ENCODE peak calls at places on chromosomes 4 and X, in nine cellular contexts. V is MM.1S, P is HCT116, Z is SK-N-SH, G is hepatocyte, I is OCI-LY7, H is GM23248, M is neural progenitor cell, T is GM23338. N is an unnamed sample.
A peak's percentile ranks its signal among the peaks of the same experiment; 100 is the strongest.

GRCh38 chr4:26288308-26288982 is 32.4 kb upstream of the RBPJ start:
- DNase-seq in P (no peak), T (no peak), I (no peak), G (no peak), M (no peak), H (peak; percentile 84), V (no peak), Z (no peak), N (peak; percentile 59)

GRCh38 chrX:136219893-136220292 is 31.3 kb downstream of the MAP7D3 start:
- DNase-seq in G (no peak), H (no peak), I (no peak), Z (no peak), V (no peak), P (no peak), T (no peak), M (no peak), N (peak; percentile 61)

GRCh38 chr4:10051536-10052135 is 30.3 kb upstream of the SLC2A9 start:
- DNase-seq in G (no peak), H (no peak), M (peak; percentile 20), Z (no peak), V (no peak), T (no peak), P (no peak), I (no peak), N (no peak)

GRCh38 chr4:13322681-13323101 is 161.4 kb downstream of the RAB28 start:
- DNase-seq in P (no peak), Z (no peak), T (no peak), G (no peak), H (peak; percentile 85), I (no peak), M (no peak), V (no peak), N (no peak)

GRCh38 chr4:28926156-28926555 is 1794.0 kb upstream of the PCDH7 start:
- DNase-seq in I (no peak), Z (no peak), P (no peak), H (no peak), V (no peak), M (no peak), T (no peak), G (no peak), N (no peak)

GRCh38 chr4:61994036-61994435 is 793.9 kb downstream of the ADGRL3 start:
- DNase-seq in H (no peak), M (no peak), V (no peak), P (no peak), T (no peak), Z (no peak), G (no peak), I (no peak), N (peak; percentile 50)

GRCh38 chrX:53022381-53022780 is 26.2 kb upstream of the GPR173 start:
- DNase-seq in P (no peak), H (no peak), I (no peak), V (no peak), T (peak; percentile 2), M (no peak), G (no peak), Z (no peak), N (no peak)

GRCh38 chr4:105061136-105061696 is 85.5 kb upstream of the TET2 start:
- DNase-seq in H (no peak), M (peak; percentile 44), G (no peak), T (peak; percentile 71), Z (no peak), I (peak; percentile 5), P (peak; percentile 28), V (peak; percentile 82), N (peak; percentile 85)

GRCh38 chr4:31148990-31149389 is 428.8 kb downstream of the PCDH7 start:
- DNase-seq in G (no peak), M (no peak), Z (no peak), P (no peak), V (no peak), T (peak; percentile 29), H (no peak), I (no peak), N (no peak)

GRCh38 chrX:9429767-9430166 is 35.1 kb upstream of the TBL1X start:
- DNase-seq in H (no peak), G (no peak), P (no peak), V (no peak), M (no peak), T (no peak), Z (peak; percentile 25), I (no peak), N (no peak)

GRCh38 chr4:53686521-53686920 is 95.2 kb upstream of the LNX1 start:
- DNase-seq in M (no peak), H (peak; percentile 49), I (no peak), P (no peak), Z (no peak), V (no peak), G (no peak), T (no peak), N (no peak)

GRCh38 chr4:185839204-185839712 is 27.3 kb upstream of the SORBS2 start:
- DNase-seq in Z (no peak), M (peak; percentile 77), I (no peak), T (peak; percentile 93), V (no peak), H (peak; percentile 96), P (peak; percentile 54), G (peak; percentile 83), N (peak; percentile 89)

GRCh38 chr4:43047044-43047443 is 154.5 kb downstream of the GRXCR1 start:
- DNase-seq in M (no peak), H (no peak), V (no peak), Z (no peak), T (no peak), G (no peak), I (no peak), P (no peak), N (no peak)

GRCh38 chrX:9525511-9526248 is 60.8 kb downstream of the TBL1X start:
- DNase-seq in G (no peak), I (peak; percentile 68), T (peak; percentile 28), M (peak; percentile 61), Z (no peak), H (no peak), V (no peak), P (no peak), N (no peak)

GRCh38 chr4:170336238-170336775 is 246.6 kb upstream of the AADAT start:
- DNase-seq in P (no peak), I (no peak), T (no peak), Z (no peak), H (no peak), G (no peak), M (no peak), V (no peak), N (no peak)

GRCh38 chr4:128528793-128529553 is 241.4 kb upstream of the PGRMC2 start:
- DNase-seq in I (no peak), G (peak; percentile 74), Z (no peak), T (peak; percentile 88), V (no peak), M (peak; percentile 64), H (peak; percentile 98), P (peak; percentile 68), N (peak; percentile 88)

GRCh38 chrX:141989134-141989533 is 85.4 kb downstream of the MAGEC1 start:
- DNase-seq in V (no peak), P (no peak), I (no peak), M (no peak), Z (no peak), G (no peak), H (no peak), T (no peak), N (peak; percentile 63)

GRCh38 chr4:1873776-1874175 is 2.6 kb downstream of the NSD2 start:
- DNase-seq in I (no peak), M (no peak), Z (no peak), P (no peak), H (no peak), V (no peak), T (no peak), G (no peak), N (peak; percentile 31)
- TF ChIP-seq EZH2phosphoT487 in I (no peak), M (no peak), Z (no peak), P (no peak), H (no peak), V (no peak), T (no peak), G (no peak), N (no peak)

DNA sequence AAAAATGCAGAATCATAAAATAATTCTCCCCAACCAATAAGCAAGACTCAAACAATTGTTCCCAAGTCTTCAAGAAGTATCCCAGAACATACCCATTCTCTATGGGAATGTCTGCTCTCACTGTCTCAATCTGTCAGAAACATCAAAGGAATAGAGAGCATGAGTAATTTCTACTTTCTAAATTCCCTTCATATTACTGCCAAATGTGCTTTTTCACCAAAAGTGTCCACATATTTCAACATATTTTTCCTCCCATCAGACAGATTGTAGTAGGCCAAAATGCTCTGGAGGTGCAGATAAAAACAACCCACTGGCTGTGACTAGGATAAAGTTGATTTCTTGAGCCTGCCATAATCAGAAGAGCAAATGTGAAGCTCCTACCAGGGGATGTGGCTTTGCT is 692.0 kb upstream of the FAM241A start:
- DNase-seq in H (no peak), V (no peak), P (no peak), I (no peak), T (no peak), G (no peak), Z (no peak), M (no peak), N (no peak)
- TF ChIP-seq EZH2phosphoT487 in H (no peak), V (no peak), P (no peak), I (no peak), T (no peak), G (no peak), Z (no peak), M (no peak), N (no peak)

GRCh38 chr4:99811850-99812249 is 4.8 kb upstream of the DAPP1 start:
- DNase-seq in T (peak; percentile 80), I (peak; percentile 78), H (peak; percentile 52), P (peak; percentile 33), M (peak; percentile 59), Z (no peak), V (peak; percentile 75), G (peak; percentile 70), N (peak; percentile 60)
- TF ChIP-seq EZH2phosphoT487 in T (no peak), I (no peak), H (no peak), P (no peak), M (no peak), Z (no peak), V (no peak), G (no peak), N (no peak)

GRCh38 chr4:168832746-168833575 is 177.1 kb downstream of the CBR4 start:
- DNase-seq in M (peak; percentile 79), T (peak; percentile 78), Z (peak; percentile 84), P (no peak), G (peak; percentile 51), H (peak; percentile 71), V (no peak), I (no peak), N (no peak)
- TF ChIP-seq EZH2phosphoT487 in M (peak; percentile 35), T (no peak), Z (no peak), P (no peak), G (no peak), H (no peak), V (no peak), I (no peak), N (no peak)

N was measured in PC-3.